ENCODE peak calls at places on chromosome 19, in eight cellular contexts. H is DND-41; K is CD4-positive, CD25-positive, alpha-beta regulatory T cell; L is IMR-90; F is left ventricle myocardium inferior; D is CD4-positive, alpha-beta T cell; V is psoas muscle; I is heart right ventricle. W is an unnamed sample.

GRCh38 chr19:27906081-27906480 is 1306.9 kb downstream of the UQCRFS1 start:
- DNase-seq in H (no peak), K (no peak), L (no peak), F (no peak), D (no peak), V (no peak), I (no peak), W (peak)

GRCh38 chr19:8456064-8456463 is 11.3 kb downstream of the HNRNPM start:
- DNase-seq in H (no peak), K (no peak), L (no peak), F (no peak), D (no peak), V (no peak), I (no peak), W (no peak)

GRCh38 chr19:1913781-1914577 is 8.8 kb downstream of the ADAT3 start:
- DNase-seq in H (no peak), K (no peak), L (no peak), F (no peak), D (no peak), V (no peak), I (no peak), W (no peak)

GRCh38 chr19:55189424-55189823 is 9.3 kb upstream of the SYT5 start:
- DNase-seq in H (no peak), K (no peak), L (peak), F (peak), D (no peak), V (peak), I (no peak), W (no peak)

GRCh38 chr19:19826875-19827274 is 5.3 kb upstream of the ZNF506 start:
- DNase-seq in H (no peak), K (no peak), L (no peak), F (no peak), D (no peak), V (no peak), I (no peak), W (no peak)

GRCh38 chr19:40756502-40757110 is 5.6 kb downstream of the SNRPA start:
- DNase-seq in H (no peak), K (no peak), L (no peak), F (no peak), D (no peak), V (no peak), I (no peak), W (no peak)

GRCh38 chr19:12867120-12868099 is 13.8 kb downstream of the DNASE2 start:
- DNase-seq in H (peak), K (peak), L (peak), F (no peak), D (peak), V (peak), I (peak), W (peak)

GRCh38 chr19:12955996-12956395 is 1.0 kb downstream of the GADD45GIP1 start:
- DNase-seq in H (no peak), K (no peak), L (no peak), F (no peak), D (no peak), V (no peak), I (no peak), W (no peak)

GRCh38 chr19:37817180-37817911 is 38.0 kb upstream of the ZNF573 start:
- DNase-seq in H (no peak), K (no peak), L (peak), F (peak), D (peak), V (peak), I (peak), W (peak)

GRCh38 chr19:10861118-10861651 is 10.2 kb upstream of the CARM1 start:
- DNase-seq in H (peak), K (no peak), L (no peak), F (no peak), D (no peak), V (no peak), I (no peak), W (no peak)

GRCh38 chr19:40893112-40893511 is 11.1 kb upstream of the CYP2A7 start:
- DNase-seq in H (no peak), K (no peak), L (no peak), F (no peak), D (no peak), V (no peak), I (no peak), W (no peak)

GRCh38 chr19:38544569-38545315 is 73.0 kb downstream of the MAP4K1 start:
- DNase-seq in H (peak), K (no peak), L (peak), F (no peak), D (no peak), V (no peak), I (no peak), W (no peak)

GRCh38 chr19:39211731-39212376 is 7.8 kb upstream of the SYCN start:
- DNase-seq in H (no peak), K (no peak), L (no peak), F (no peak), D (no peak), V (no peak), I (no peak), W (no peak)

GRCh38 chr19:12676384-12676792 is 5.3 kb downstream of the DHPS start:
- DNase-seq in H (peak), K (peak), L (peak), F (peak), D (peak), V (peak), I (peak), W (peak)

GRCh38 chr19:19775891-19776205 is 42.9 kb upstream of the ZNF14 start:
- DNase-seq in H (no peak), K (no peak), L (no peak), F (no peak), D (no peak), V (peak), I (no peak), W (no peak)

GRCh38 chr19:15631817-15632216 is 8.9 kb upstream of the CYP4F3 start:
- DNase-seq in H (peak), K (no peak), L (no peak), F (no peak), D (peak), V (no peak), I (no peak), W (no peak)

GRCh38 chr19:49746206-49746958 is 16.7 kb downstream of the TSKS start:
- DNase-seq in H (peak), K (peak), L (no peak), F (peak), D (peak), V (peak), I (peak), W (no peak)

GRCh38 chr19:13401388-13401787 is 104.9 kb downstream of the CACNA1A start:
- DNase-seq in H (peak), K (no peak), L (peak), F (no peak), D (no peak), V (no peak), I (no peak), W (no peak)

GRCh38 chr19:48738557-48739399 is 1.6 kb downstream of the RASIP1 start:
- DNase-seq in H (peak), K (peak), L (peak), F (peak), D (peak), V (peak), I (peak), W (peak)

GRCh38 chr19:10784257-10784656 is 51.8 kb downstream of the TMED1 start:
- DNase-seq in H (no peak), K (no peak), L (no peak), F (peak), D (no peak), V (no peak), I (peak), W (peak)

GRCh38 chr19:43777163-43777700 is 3.5 kb downstream of the KCNN4 start:
- DNase-seq in H (peak), K (peak), L (peak), F (no peak), D (peak), V (no peak), I (no peak), W (no peak)

GRCh38 chr19:31312004-31312403 is 37.2 kb downstream of the TSHZ3 start:
- DNase-seq in H (no peak), K (no peak), L (peak), F (no peak), D (no peak), V (no peak), I (no peak), W (no peak)

DNA sequence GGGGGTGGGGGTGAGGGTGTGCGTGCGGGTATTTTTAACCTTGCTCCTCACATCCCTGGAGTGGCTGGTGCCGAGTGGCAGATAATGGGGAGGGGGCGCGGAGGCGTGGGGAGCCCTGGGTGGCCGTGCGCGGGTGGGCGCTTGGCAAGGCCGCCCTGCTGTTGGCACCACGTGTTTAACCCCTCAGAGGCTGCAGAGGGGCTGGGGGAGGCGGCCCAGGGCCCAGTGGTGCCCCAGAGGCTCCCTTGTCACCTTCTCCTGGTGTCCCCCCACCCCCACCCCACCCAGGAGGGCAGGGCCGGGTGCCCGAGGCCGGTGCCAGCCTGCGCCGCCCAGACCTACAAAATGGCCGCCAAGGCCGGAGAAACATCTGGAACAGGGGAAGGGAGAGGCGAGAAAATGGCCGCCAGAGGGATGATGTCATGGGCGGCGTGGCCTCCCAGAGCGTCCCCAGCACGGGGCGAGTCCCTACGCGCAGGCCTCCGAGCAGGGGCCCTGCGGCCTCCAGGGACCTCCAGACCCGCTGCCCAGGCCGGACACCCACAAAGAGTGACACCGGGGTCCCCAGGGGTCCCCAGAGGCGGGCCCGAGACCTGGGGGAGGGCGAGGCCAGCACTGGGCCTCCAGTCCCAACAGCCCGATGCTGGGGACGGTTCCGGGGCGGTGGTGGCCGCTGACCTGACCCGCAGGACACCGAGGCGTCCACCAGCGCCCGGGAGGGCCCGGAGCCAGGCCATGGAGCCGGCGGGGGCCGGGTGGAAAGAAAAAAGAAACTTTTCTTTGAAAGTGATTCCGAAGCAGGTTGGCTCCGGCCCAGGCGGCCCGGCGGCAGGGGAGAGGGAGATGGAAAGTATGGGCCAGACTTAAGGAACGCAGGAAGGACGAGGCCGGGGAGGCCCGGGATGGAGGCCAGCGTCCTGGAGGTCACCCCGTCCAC is 38.2 kb downstream of the NFIC start:
- DNase-seq in H (no peak), K (no peak), L (peak), F (peak), D (no peak), V (peak), I (peak), W (peak)
- H3K27ac ChIP-seq in H (no peak), K (no peak), L (peak), F (peak), D (no peak), V (peak), I (peak), W (peak)

DNA sequence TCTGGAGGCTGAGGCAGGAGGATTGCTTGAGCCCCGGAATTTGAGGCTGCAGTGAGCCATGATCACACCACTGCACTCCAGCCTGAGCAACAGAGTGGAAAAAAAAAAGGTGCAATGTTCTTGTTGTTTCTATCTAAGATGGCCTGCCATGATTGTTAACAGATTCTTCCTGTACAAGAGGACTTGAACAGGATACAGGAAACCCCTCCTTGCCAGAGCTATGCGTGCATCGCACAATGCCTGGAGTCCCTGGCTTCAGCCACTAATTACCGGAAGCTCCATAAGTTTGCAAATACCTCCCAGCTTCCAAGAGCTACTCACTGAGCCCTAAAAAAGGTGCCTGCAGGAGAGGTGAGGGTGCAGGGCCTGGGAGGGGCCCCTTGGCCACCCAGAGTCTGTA is 13.1 kb upstream of the HIF3A start:
- DNase-seq in H (no peak), K (no peak), L (no peak), F (no peak), D (no peak), V (no peak), I (peak), W (no peak)
- H3K27ac ChIP-seq in H (no peak), K (no peak), L (no peak), F (peak), D (no peak), V (peak), I (peak), W (no peak)

GRCh38 chr19:58001895-58002369 is 688 bp downstream of the ZNF606 start:
- DNase-seq in H (peak), K (no peak), L (peak), F (no peak), D (peak), V (no peak), I (no peak), W (peak)
- H3K27ac ChIP-seq in H (peak), K (peak), L (peak), F (peak), D (peak), V (peak), I (peak), W (peak)

GRCh38 chr19:7370546-7370945 is 21.8 kb downstream of the ARHGEF18 start:
- DNase-seq in H (no peak), K (no peak), L (no peak), F (no peak), D (no peak), V (no peak), I (no peak), W (no peak)

GRCh38 chr19:7373862-7374261 is 25.1 kb downstream of the ARHGEF18 start:
- DNase-seq in H (no peak), K (no peak), L (no peak), F (no peak), D (no peak), V (no peak), I (no peak), W (no peak)

GRCh38 chr19:7376151-7376852 is 27.6 kb downstream of the ARHGEF18 start:
- DNase-seq in H (no peak), K (no peak), L (no peak), F (no peak), D (no peak), V (no peak), I (no peak), W (no peak)

GRCh38 chr19:7371001-7371400 is 22.3 kb downstream of the ARHGEF18 start:
- DNase-seq in H (no peak), K (no peak), L (no peak), F (no peak), D (no peak), V (no peak), I (no peak), W (no peak)

DNA sequence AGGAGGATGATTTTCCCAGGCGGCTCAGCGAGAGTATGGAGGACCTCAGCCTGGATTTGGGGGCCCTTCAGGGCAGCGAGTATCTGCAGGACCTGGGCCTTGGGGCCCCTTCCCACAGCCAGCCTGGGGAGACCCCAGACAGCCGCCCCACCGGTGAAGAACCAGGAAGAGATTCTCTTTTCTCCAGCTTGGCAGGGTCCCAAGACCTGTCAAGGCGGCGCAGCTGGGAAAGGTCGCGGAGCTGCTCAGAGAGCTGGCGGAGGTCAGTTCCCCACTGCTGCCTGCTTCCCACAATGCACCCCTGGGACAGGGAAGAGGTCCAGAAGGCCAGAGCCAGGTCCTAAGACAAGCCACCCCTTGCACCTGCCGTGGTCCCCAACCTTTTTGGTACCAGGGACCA is 24.1 kb downstream of the ARHGEF18 start:
- DNase-seq in H (no peak), K (no peak), L (no peak), F (no peak), D (no peak), V (no peak), I (no peak), W (no peak)
- H3K27ac ChIP-seq in H (no peak), K (no peak), L (no peak), F (no peak), D (no peak), V (no peak), I (no peak), W (no peak)

GRCh38 chr19:17751912-17752273 is 616 bp downstream of the FCHO1 start:
- DNase-seq in H (no peak), K (no peak), L (no peak), F (no peak), D (no peak), V (no peak), I (no peak), W (no peak)
- H3K27ac ChIP-seq in H (peak), K (peak), L (no peak), F (no peak), D (peak), V (no peak), I (no peak), W (peak)

GRCh38 chr19:51083181-51083580 is 494 bp upstream of the KLK14 start:
- DNase-seq in H (no peak), K (no peak), L (no peak), F (no peak), D (no peak), V (no peak), I (no peak), W (no peak)
- H3K27ac ChIP-seq in H (no peak), K (no peak), L (no peak), F (no peak), D (no peak), V (no peak), I (no peak), W (no peak)